ENCODE peak calls at places on chromosomes 2 and 18, in seven cellular contexts. S is right lobe of liver, C is H1, X is endodermal cell, Z is GM12865, A is neural progenitor cell, Q is colonic mucosa. Y is an unnamed sample.

GRCh38 chr2:23524261-23524706 is 139.3 kb downstream of the KLHL29 start:
- DNase-seq in S (no peak), C (no peak), X (no peak), Z (no peak), A (no peak), Q (no peak), Y (peak)

GRCh38 chr2:217911283-217911965 is 91.4 kb downstream of the TNS1 start:
- DNase-seq in S (no peak), C (no peak), X (no peak), Z (no peak), A (no peak), Q (no peak), Y (no peak)

GRCh38 chr2:11938196-11938595 is 191.8 kb downstream of the LPIN1 start:
- DNase-seq in S (no peak), C (no peak), X (no peak), Z (no peak), A (peak), Q (peak), Y (peak)

GRCh38 chr2:207951734-207952480 is 73.4 kb downstream of the PLEKHM3 start:
- DNase-seq in S (no peak), C (no peak), X (no peak), Z (no peak), A (no peak), Q (no peak), Y (no peak)

GRCh38 chr18:48943736-48944527 is 6.8 kb downstream of the SMAD7 start:
- DNase-seq in S (no peak), C (no peak), X (no peak), Z (no peak), A (no peak), Q (peak), Y (no peak)

GRCh38 chr2:77028032-77028600 is 494.1 kb downstream of the LRRTM4 start:
- DNase-seq in S (no peak), C (no peak), X (no peak), Z (no peak), A (no peak), Q (no peak), Y (no peak)

GRCh38 chr2:158667567-158667966 is 127.5 kb upstream of the DAPL1 start:
- DNase-seq in S (no peak), C (no peak), X (no peak), Z (no peak), A (no peak), Q (no peak), Y (peak)

GRCh38 chr18:34661464-34662087 is 48.5 kb upstream of the DTNA start:
- DNase-seq in S (no peak), C (no peak), X (peak), Z (peak), A (peak), Q (no peak), Y (peak)

DNA sequence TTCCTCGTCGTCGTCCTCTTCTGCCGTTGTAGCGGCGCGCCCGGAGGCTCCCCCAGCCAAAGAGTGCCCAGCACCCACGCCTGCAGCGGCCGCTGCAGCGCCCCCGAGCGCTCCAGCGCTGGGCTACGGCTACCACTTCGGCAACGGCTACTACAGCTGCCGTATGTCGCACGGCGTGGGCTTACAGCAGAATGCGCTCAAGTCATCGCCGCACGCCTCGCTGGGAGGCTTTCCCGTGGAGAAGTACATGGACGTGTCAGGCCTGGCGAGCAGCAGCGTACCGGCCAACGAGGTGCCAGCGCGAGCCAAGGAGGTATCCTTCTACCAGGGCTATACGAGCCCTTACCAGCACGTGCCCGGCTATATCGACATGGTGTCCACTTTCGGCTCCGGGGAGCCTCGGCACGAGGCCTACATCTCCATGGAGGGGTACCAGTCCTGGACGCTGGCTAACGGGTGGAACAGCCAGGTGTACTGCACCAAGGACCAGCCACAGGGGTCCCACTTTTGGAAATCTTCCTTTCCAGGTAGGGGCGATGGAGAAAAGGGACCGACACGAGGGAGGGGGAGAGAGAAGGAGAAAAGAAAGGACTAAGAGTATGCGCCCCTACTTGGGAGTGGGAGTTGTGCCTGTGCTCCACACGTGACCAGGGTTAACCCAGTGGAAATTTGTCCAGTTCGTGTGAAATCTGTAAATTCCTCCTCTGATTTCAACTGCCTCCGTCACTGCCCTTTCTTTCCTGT is 796 bp downstream of the HOXD13 start:
- DNase-seq in S (no peak), C (no peak), X (peak), Z (no peak), A (peak), Q (no peak), Y (no peak)
- TF ChIP-seq CTCF in S (no peak), C (peak), X (peak), Z (no peak), A (peak), Q (no peak), Y (no peak)

DNA sequence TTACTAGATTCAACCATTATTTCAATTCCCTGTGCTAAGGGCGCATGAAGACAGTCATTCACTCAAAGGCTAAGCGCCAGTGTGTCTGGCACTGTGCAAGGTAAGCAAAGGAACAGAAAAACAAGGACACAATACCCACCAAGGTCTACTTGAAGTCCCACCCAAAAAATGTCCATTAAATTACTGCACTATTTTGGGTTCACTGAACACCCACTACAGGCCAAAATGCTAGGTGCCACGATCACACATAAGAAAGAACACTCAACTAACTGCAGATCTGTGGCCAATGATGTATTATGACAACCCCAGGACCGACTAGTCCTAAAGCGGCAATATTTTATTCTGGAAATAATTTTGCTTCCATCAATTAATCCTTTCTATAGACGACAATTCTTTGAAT is 1.8 kb downstream of the TMEM131 start:
- DNase-seq in S (no peak), C (no peak), X (no peak), Z (peak), A (no peak), Q (no peak), Y (peak)
- H3K4me3 ChIP-seq in S (no peak), C (no peak), X (peak), Z (peak), A (peak), Q (peak), Y (peak)

GRCh38 chr2:157302492-157303099 is 23.0 kb downstream of the ERMN start:
- DNase-seq in S (no peak), C (no peak), X (no peak), Z (peak), A (peak), Q (no peak), Y (peak)

GRCh38 chr2:157303612-157304011 is 22.0 kb downstream of the ERMN start:
- DNase-seq in S (no peak), C (no peak), X (no peak), Z (no peak), A (no peak), Q (no peak), Y (no peak)

GRCh38 chr2:157305713-157306110 is 19.9 kb downstream of the ERMN start:
- DNase-seq in S (no peak), C (no peak), X (no peak), Z (no peak), A (no peak), Q (no peak), Y (no peak)

GRCh38 chr2:157304811-157305712 is 20.6 kb downstream of the ERMN start:
- DNase-seq in S (no peak), C (no peak), X (no peak), Z (peak), A (peak), Q (no peak), Y (no peak)

GRCh38 chr2:157307021-157307420 is 18.6 kb downstream of the ERMN start:
- DNase-seq in S (no peak), C (no peak), X (no peak), Z (no peak), A (no peak), Q (no peak), Y (no peak)
- TF ChIP-seq CTCF in S (peak), C (peak), X (peak), Z (peak), A (peak), Q (no peak), Y (no peak)

DNA sequence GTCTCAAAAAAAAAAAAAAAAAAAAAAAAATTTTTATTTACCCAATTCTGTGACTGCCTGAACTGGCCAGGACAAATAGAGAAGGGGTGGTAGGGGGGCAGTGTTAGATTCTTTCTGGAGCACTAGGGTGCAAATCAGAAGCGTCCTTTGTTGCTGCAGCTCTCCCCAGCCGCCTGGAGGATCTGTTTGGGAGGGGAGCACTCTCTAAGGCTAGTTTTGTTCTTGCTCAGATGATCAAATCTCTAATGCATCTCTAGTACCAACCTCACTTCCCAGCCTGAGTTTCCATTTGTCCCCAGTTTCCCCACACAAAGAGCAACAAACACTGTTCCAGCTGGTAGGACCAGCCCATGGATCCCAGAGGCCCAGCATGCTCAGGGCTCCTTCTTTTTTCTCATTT is 83.0 kb downstream of the GBX2 start:
- DNase-seq in S (no peak), C (no peak), X (no peak), Z (no peak), A (no peak), Q (no peak), Y (no peak)
- H3K4me3 ChIP-seq in S (no peak), C (no peak), X (no peak), Z (no peak), A (no peak), Q (no peak), Y (no peak)

GRCh38 chr2:113686537-113686936 is 59.5 kb downstream of the RABL2A start:
- DNase-seq in S (no peak), C (no peak), X (no peak), Z (no peak), A (no peak), Q (no peak), Y (peak)

GRCh38 chr2:113685471-113685870 is 58.4 kb downstream of the RABL2A start:
- DNase-seq in S (no peak), C (no peak), X (no peak), Z (no peak), A (no peak), Q (no peak), Y (no peak)
- TF ChIP-seq CTCF in S (no peak), C (no peak), X (no peak), Z (no peak), A (no peak), Q (no peak), Y (no peak)

GRCh38 chr2:226030369-226031077 is 631.0 kb downstream of the NYAP2 start:
- DNase-seq in S (no peak), C (no peak), X (peak), Z (no peak), A (peak), Q (no peak), Y (no peak)

GRCh38 chr2:226031962-226032441 is 632.5 kb downstream of the NYAP2 start:
- DNase-seq in S (no peak), C (no peak), X (peak), Z (no peak), A (peak), Q (no peak), Y (no peak)

GRCh38 chr2:226031078-226031937 is 631.8 kb downstream of the NYAP2 start:
- DNase-seq in S (peak), C (peak), X (peak), Z (no peak), A (peak), Q (peak), Y (peak)
- H3K4me3 ChIP-seq in S (peak), C (peak), X (peak), Z (no peak), A (peak), Q (peak), Y (peak)

GRCh38 chr18:47720741-47721140 is 209.7 kb downstream of the SMAD2 start:
- DNase-seq in S (no peak), C (no peak), X (no peak), Z (no peak), A (no peak), Q (no peak), Y (no peak)

GRCh38 chr18:47717257-47717656 is 213.2 kb downstream of the SMAD2 start:
- DNase-seq in S (no peak), C (no peak), X (no peak), Z (no peak), A (no peak), Q (peak), Y (no peak)

GRCh38 chr18:47718646-47719045 is 211.8 kb downstream of the SMAD2 start:
- DNase-seq in S (no peak), C (no peak), X (no peak), Z (no peak), A (no peak), Q (no peak), Y (no peak)

GRCh38 chr18:47719096-47719780 is 211.2 kb downstream of the SMAD2 start:
- DNase-seq in S (no peak), C (no peak), X (peak), Z (no peak), A (no peak), Q (no peak), Y (no peak)

DNA sequence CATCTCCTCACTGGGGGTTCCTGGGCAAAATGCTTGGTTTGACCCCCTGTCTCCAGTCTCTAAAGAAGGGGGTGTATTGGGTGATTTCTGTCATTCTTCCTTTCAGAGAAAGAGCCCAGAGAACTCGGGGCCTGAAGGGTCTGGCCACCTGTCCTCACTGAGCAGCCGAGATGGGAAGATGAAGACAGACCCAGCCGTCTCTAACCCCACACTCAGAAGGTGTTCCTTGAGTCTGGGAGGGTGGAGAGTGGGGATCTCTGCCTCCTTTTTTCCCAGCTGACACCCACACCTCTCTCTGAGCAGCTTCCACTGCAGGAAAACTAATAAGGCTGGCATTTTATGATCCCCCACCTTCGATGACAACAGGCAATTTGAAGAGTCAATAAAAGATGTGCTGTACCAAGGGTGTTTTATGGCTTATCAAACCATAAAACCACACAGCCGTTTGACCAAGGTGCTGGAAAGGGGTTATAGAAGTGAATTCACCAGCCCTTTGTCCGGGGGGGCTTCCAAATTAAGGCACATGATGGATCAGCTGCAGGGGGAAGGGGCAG is 213.8 kb downstream of the SMAD2 start:
- DNase-seq in S (no peak), C (no peak), X (no peak), Z (no peak), A (no peak), Q (peak), Y (no peak)
- TF ChIP-seq CTCF in S (no peak), C (no peak), X (no peak), Z (no peak), A (no peak), Q (no peak), Y (no peak)

GRCh38 chr2:10906926-10907479 is 4.7 kb upstream of the KCNF1 start:
- DNase-seq in S (no peak), C (no peak), X (no peak), Z (no peak), A (no peak), Q (no peak), Y (no peak)

GRCh38 chr2:10903861-10904210 is 7.9 kb upstream of the KCNF1 start:
- DNase-seq in S (no peak), C (no peak), X (no peak), Z (no peak), A (no peak), Q (no peak), Y (no peak)

GRCh38 chr2:10904455-10904854 is 7.3 kb upstream of the KCNF1 start:
- DNase-seq in S (no peak), C (no peak), X (no peak), Z (no peak), A (no peak), Q (no peak), Y (no peak)

GRCh38 chr2:10905006-10905871 is 6.5 kb upstream of the KCNF1 start:
- DNase-seq in S (no peak), C (no peak), X (no peak), Z (no peak), A (no peak), Q (no peak), Y (peak)

GRCh38 chr2:10905872-10906143 is 5.9 kb upstream of the KCNF1 start:
- DNase-seq in S (no peak), C (no peak), X (no peak), Z (no peak), A (no peak), Q (no peak), Y (no peak)
- H3K4me3 ChIP-seq in S (no peak), C (no peak), X (no peak), Z (no peak), A (no peak), Q (no peak), Y (no peak)

GRCh38 chr2:112483047-112483473 is 1.1 kb downstream of the TTL start:
- DNase-seq in S (no peak), C (no peak), X (peak), Z (peak), A (peak), Q (peak), Y (peak)

GRCh38 chr2:112482309-112483046 is 522 bp downstream of the TTL start:
- DNase-seq in S (peak), C (no peak), X (peak), Z (peak), A (peak), Q (peak), Y (peak)

GRCh38 chr2:112480540-112481049 is 1.4 kb upstream of the TTL start:
- DNase-seq in S (no peak), C (no peak), X (no peak), Z (peak), A (peak), Q (peak), Y (peak)

GRCh38 chr2:112481528-112482228 is at the start of gene TTL:
- DNase-seq in S (peak), C (no peak), X (peak), Z (peak), A (peak), Q (peak), Y (peak)

DNA sequence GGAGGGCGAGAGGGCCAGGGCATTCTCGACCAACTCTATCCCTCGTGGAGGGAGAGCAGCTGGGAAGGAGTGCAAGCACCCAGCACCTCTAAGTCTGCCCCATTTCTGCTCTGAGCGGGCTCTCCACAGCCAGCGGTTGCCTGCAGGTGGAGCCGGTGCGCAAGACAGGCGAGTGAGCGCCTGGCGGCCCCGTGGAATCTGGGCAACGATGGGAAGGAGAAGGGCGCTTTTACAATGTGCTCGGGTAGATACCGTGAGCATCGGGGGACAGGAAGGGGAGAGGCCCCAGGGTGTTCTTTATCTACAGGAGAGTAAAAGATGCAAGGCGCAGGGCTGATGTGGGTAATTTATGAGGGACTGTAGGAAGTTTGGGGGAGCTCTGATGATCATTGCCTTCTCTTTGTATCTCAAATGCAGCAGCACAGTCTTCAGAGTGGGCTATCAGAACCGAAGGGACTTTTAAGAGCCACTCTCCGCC is 867 bp upstream of the TTL start:
- DNase-seq in S (peak), C (no peak), X (peak), Z (peak), A (peak), Q (peak), Y (peak)
- TF ChIP-seq CTCF in S (peak), C (peak), X (peak), Z (peak), A (peak), Q (peak), Y (peak)

GRCh38 chr18:69399253-69399652 is 1.4 kb upstream of the DOK6 start:
- DNase-seq in S (no peak), C (no peak), X (peak), Z (no peak), A (peak), Q (no peak), Y (no peak)
- H3K4me3 ChIP-seq in S (no peak), C (no peak), X (no peak), Z (no peak), A (no peak), Q (no peak), Y (no peak)